ENCODE peak calls at places on chromosomes 7 and 10, in four cellular contexts. P is HEK293T, B is HepG2, G is K562. D is an unnamed sample.

GRCh38 chr10:77879710-77880109 is 46.8 kb downstream of the DLG5 start:
- DNase-seq in P (no peak), B (no peak), G (no peak), D (no peak)

GRCh38 chr10:13882112-13882711 is 295.4 kb downstream of the PRPF18 start:
- DNase-seq in P (no peak), B (no peak), G (no peak), D (no peak)

GRCh38 chr10:31147220-31147608 is 115.5 kb upstream of the ZNF438 start:
- DNase-seq in P (no peak), B (no peak), G (no peak), D (no peak)

GRCh38 chr10:124719213-124719851 is 24.8 kb downstream of the FAM53B start:
- DNase-seq in P (no peak), B (no peak), G (peak; percentile 48), D (no peak)

GRCh38 chr7:150719960-150720891 is 3.8 kb downstream of the GIMAP1 start:
- DNase-seq in P (no peak), B (no peak), G (no peak), D (no peak)

GRCh38 chr7:150924256-150924851 is 53.8 kb downstream of the KCNH2 start:
- DNase-seq in P (no peak), B (no peak), G (peak; percentile 28), D (no peak)

GRCh38 chr10:98596404-98596803 is 149.7 kb upstream of the HPS1 start:
- DNase-seq in P (no peak), B (no peak), G (no peak), D (no peak)

GRCh38 chr7:69937097-69937496 is 338.8 kb downstream of the AUTS2 start:
- DNase-seq in P (no peak), B (no peak), G (no peak), D (no peak)

GRCh38 chr10:77600640-77601039 is 37.0 kb downstream of the KCNMA1 start:
- DNase-seq in P (no peak), B (no peak), G (no peak), D (no peak)

GRCh38 chr10:71143170-71143569 is 69.2 kb upstream of the UNC5B start:
- DNase-seq in P (no peak), B (no peak), G (no peak), D (no peak)

GRCh38 chr10:132457328-132458070 is 60.5 kb downstream of the PWWP2B start:
- DNase-seq in P (no peak), B (no peak), G (no peak), D (no peak)

GRCh38 chr10:114879541-114880158 is 58.1 kb downstream of the FHIP2A start:
- DNase-seq in P (peak; percentile 59), B (peak; percentile 17), G (peak; percentile 17), D (peak; percentile 72)

GRCh38 chr10:104779701-104780100 is 138.6 kb downstream of the SORCS3 start:
- DNase-seq in P (no peak), B (no peak), G (no peak), D (no peak)

GRCh38 chr7:24786306-24786705 is 29.0 kb upstream of the GSDME start:
- DNase-seq in P (no peak), B (no peak), G (no peak), D (no peak)

GRCh38 chr7:80735330-80735729 is 96.9 kb downstream of the CD36 start:
- DNase-seq in P (no peak), B (no peak), G (no peak), D (no peak)

GRCh38 chr7:156515911-156516790 is 124.4 kb upstream of the RNF32 start:
- DNase-seq in P (no peak), B (peak; percentile 98), G (no peak), D (no peak)

GRCh38 chr7:28768577-28769147 is 189.5 kb downstream of the TRIL start:
- DNase-seq in P (no peak), B (no peak), G (no peak), D (no peak)

GRCh38 chr7:5519515-5519928 is 95.9 kb upstream of the TNRC18 start:
- DNase-seq in P (no peak), B (no peak), G (no peak), D (no peak)

GRCh38 chr7:101632641-101633040 is 3.5 kb upstream of the MYL10 start:
- DNase-seq in P (no peak), B (no peak), G (no peak), D (no peak)

GRCh38 chr7:101633516-101633915 is 4.4 kb upstream of the MYL10 start:
- DNase-seq in P (no peak), B (no peak), G (no peak), D (no peak)

GRCh38 chr7:101635484-101635883 is 6.4 kb upstream of the MYL10 start:
- DNase-seq in P (no peak), B (no peak), G (no peak), D (no peak)

GRCh38 chr7:101634196-101634717 is 5.2 kb upstream of the MYL10 start:
- DNase-seq in P (no peak), B (no peak), G (no peak), D (no peak)

DNA sequence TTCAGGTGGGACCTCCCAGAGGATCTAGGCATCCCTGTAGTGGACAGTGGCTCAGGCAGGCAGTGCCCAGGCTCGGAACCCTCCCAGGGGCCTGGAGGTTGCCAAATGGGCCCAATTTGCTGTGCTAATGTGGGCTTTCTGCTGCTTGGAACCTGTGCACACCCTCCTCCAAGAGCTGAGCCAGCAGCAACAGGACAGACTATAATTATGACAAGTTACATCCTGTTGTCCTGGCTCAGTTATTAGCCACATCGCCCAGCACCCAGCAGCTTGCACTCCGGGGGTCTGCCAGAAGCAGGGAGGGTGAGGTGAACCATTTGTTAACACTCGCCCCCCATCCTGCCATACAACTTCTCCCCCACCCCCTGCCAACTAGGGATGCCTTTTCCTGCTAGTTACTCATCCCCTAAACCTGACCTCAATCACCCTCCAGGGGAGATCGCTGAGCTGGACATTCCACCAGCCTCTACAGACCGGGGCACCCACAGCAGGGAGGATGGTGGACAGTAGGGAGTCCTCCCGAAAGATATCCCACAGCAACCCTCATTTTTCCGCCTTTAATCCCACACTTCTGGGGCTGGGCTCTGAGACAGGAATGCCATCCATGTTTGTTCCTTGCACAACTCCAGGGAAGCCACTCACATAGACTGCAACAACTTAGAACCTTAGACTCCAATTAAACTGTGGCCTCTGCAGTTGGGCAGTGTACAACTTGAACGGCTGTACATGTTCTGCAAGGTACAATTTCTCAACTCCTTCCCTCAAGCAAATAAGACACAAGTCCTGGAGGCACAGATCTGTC is 7.9 kb upstream of the MYL10 start:
- DNase-seq in P (no peak), B (no peak), G (no peak), D (no peak)
- TF ChIP-seq ELF4 in P (no peak), B (no peak), G (no peak), D (no peak)

GRCh38 chr10:130816116-130816901 is 495.2 kb downstream of the TCERG1L start:
- DNase-seq in P (no peak), B (no peak), G (no peak), D (no peak)
- TF ChIP-seq ELF4 in P (no peak), B (no peak), G (no peak), D (no peak)

GRCh38 chr7:52842192-52842900 is 193.1 kb upstream of the POM121L12 start:
- DNase-seq in P (no peak), B (no peak), G (no peak), D (no peak)

GRCh38 chr7:52843436-52843835 is 192.0 kb upstream of the POM121L12 start:
- DNase-seq in P (no peak), B (no peak), G (no peak), D (no peak)

GRCh38 chr7:52838981-52839411 is 196.4 kb upstream of the POM121L12 start:
- DNase-seq in P (no peak), B (no peak), G (no peak), D (no peak)
- TF ChIP-seq ELF4 in P (no peak), B (no peak), G (no peak), D (no peak)

GRCh38 chr7:31957756-31958155 is 112.5 kb downstream of the PDE1C start:
- DNase-seq in P (no peak), B (no peak), G (no peak), D (no peak)

GRCh38 chr7:31955021-31955420 is 115.2 kb downstream of the PDE1C start:
- DNase-seq in P (no peak), B (no peak), G (no peak), D (no peak)

GRCh38 chr7:31957090-31957720 is 113.0 kb downstream of the PDE1C start:
- DNase-seq in P (no peak), B (no peak), G (no peak), D (no peak)

GRCh38 chr7:31954500-31954899 is 115.7 kb downstream of the PDE1C start:
- DNase-seq in P (no peak), B (no peak), G (no peak), D (no peak)

DNA sequence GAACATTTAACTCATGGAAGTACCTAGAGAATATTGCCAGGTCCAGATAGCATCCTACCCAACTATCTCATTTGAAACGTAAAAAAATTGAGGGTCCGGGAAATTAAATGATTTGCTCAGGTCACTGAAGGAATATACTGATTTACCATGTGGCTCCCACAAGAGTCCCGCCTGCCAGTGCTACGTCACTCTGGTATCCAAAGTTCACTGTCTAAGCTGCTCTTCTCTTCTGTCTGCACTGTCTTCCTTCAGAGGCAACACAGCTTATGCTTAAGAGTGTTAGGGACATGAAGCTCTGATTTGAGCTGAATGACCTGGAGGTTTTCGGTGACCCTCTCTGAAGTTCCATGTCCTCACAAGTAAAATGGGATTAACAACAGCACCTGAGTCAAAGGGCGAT is 114.6 kb downstream of the PDE1C start:
- DNase-seq in P (no peak), B (no peak), G (no peak), D (no peak)
- TF ChIP-seq ELF4 in P (no peak), B (no peak), G (no peak), D (no peak)

GRCh38 chr7:1316086-1316485 is 83.4 kb downstream of the UNCX start:
- DNase-seq in P (no peak), B (no peak), G (no peak), D (no peak)

GRCh38 chr7:1314021-1314907 is 81.6 kb downstream of the UNCX start:
- DNase-seq in P (no peak), B (no peak), G (no peak), D (no peak)

GRCh38 chr7:1313591-1313990 is 80.9 kb downstream of the UNCX start:
- DNase-seq in P (no peak), B (no peak), G (no peak), D (no peak)

GRCh38 chr7:1312098-1313070 is 79.7 kb downstream of the UNCX start:
- DNase-seq in P (no peak), B (no peak), G (no peak), D (no peak)

DNA sequence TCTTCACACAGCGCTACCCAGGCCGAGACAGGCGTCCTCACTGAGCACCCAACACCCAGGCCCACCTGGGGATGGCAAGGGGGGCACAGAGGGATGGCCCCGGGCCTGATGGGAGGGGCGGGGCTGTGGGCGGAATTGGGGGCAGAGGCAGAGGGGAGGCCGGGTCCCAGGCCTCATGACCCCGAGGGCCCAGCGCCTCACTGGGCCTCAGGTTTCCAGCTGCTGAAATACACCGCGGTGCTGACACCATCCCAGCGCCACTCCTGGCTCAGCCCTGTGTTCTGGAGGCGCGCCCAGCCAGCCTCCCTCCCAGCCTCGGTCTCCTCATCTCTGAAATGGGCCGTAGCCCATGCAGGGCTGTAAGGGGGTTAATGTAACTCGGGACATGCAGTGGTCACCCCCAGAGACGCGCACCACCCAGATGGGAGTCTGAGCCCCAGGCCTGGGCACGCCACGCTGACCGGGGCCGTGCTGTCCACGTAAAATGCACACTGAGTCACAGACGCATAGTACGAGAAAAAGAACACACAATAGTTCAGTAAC is 82.3 kb downstream of the UNCX start:
- DNase-seq in P (no peak), B (no peak), G (no peak), D (no peak)
- TF ChIP-seq ELF4 in P (no peak), B (no peak), G (no peak), D (no peak)

GRCh38 chr7:157903715-157904114 is 566.9 kb downstream of the DNAJB6 start:
- DNase-seq in P (no peak), B (no peak), G (no peak), D (no peak)
- TF ChIP-seq ELF4 in P (no peak), B (no peak), G (no peak), D (no peak)